ENCODE peak calls at places on chromosomes 16 and 17, in eight cellular contexts. One of them, this sample, is unnamed.

GRCh38 chr16:22675745-22676540 is 138.0 kb upstream of the HS3ST2 start:
- DNase-seq in NCI-H446 treated with DMSO at 0.1 percent for 48 hours: no peak
- DNase-seq in activated CD4-positive, CD25-positive, alpha-beta regulatory T cell: no peak
- DNase-seq in SK-N-SH: no peak
- DNase-seq in activated CD8-positive, alpha-beta memory T cell treated with anti-CD3 and anti-CD28 coated beads for 48 hours: no peak
- DNase-seq in fibroblast of villous mesenchyme: no peak
- DNase-seq in neural crest cell: no peak
- DNase-seq in NCI-H1092: no peak
- DNase-seq in this sample: no peak

GRCh38 chr17:78674595-78675315 is 97.6 kb upstream of the DNAH17 start:
- DNase-seq in activated CD4-positive, CD25-positive, alpha-beta regulatory T cell: no peak
- DNase-seq in fibroblast of villous mesenchyme: no peak
- DNase-seq in NCI-H1092: peak
- DNase-seq in SK-N-SH: peak
- DNase-seq in NCI-H446 treated with DMSO at 0.1 percent for 48 hours: no peak
- DNase-seq in activated CD8-positive, alpha-beta memory T cell treated with anti-CD3 and anti-CD28 coated beads for 48 hours: no peak
- DNase-seq in neural crest cell: no peak
- DNase-seq in this sample: no peak

GRCh38 chr16:76459111-76459510 is 181.9 kb downstream of the CNTNAP4 start:
- DNase-seq in fibroblast of villous mesenchyme: no peak
- DNase-seq in NCI-H446 treated with DMSO at 0.1 percent for 48 hours: no peak
- DNase-seq in NCI-H1092: no peak
- DNase-seq in neural crest cell: no peak
- DNase-seq in activated CD8-positive, alpha-beta memory T cell treated with anti-CD3 and anti-CD28 coated beads for 48 hours: no peak
- DNase-seq in activated CD4-positive, CD25-positive, alpha-beta regulatory T cell: no peak
- DNase-seq in SK-N-SH: no peak
- DNase-seq in this sample: no peak

GRCh38 chr16:14331020-14331419 is 259.9 kb downstream of the MRTFB start:
- DNase-seq in NCI-H1092: no peak
- DNase-seq in neural crest cell: no peak
- DNase-seq in NCI-H446 treated with DMSO at 0.1 percent for 48 hours: no peak
- DNase-seq in activated CD8-positive, alpha-beta memory T cell treated with anti-CD3 and anti-CD28 coated beads for 48 hours: no peak
- DNase-seq in SK-N-SH: no peak
- DNase-seq in activated CD4-positive, CD25-positive, alpha-beta regulatory T cell: no peak
- DNase-seq in fibroblast of villous mesenchyme: no peak
- DNase-seq in this sample: no peak

GRCh38 chr16:67537636-67538591 is 9.3 kb downstream of the RIPOR1 start:
- DNase-seq in activated CD8-positive, alpha-beta memory T cell treated with anti-CD3 and anti-CD28 coated beads for 48 hours: no peak
- DNase-seq in activated CD4-positive, CD25-positive, alpha-beta regulatory T cell: peak
- DNase-seq in NCI-H446 treated with DMSO at 0.1 percent for 48 hours: no peak
- DNase-seq in neural crest cell: peak
- DNase-seq in SK-N-SH: peak
- DNase-seq in NCI-H1092: no peak
- DNase-seq in fibroblast of villous mesenchyme: peak
- DNase-seq in this sample: peak

GRCh38 chr16:30166202-30166902 is 17.1 kb upstream of the CORO1A start:
- DNase-seq in NCI-H446 treated with DMSO at 0.1 percent for 48 hours: no peak
- DNase-seq in SK-N-SH: no peak
- DNase-seq in fibroblast of villous mesenchyme: no peak
- DNase-seq in activated CD4-positive, CD25-positive, alpha-beta regulatory T cell: no peak
- DNase-seq in neural crest cell: no peak
- DNase-seq in NCI-H1092: no peak
- DNase-seq in activated CD8-positive, alpha-beta memory T cell treated with anti-CD3 and anti-CD28 coated beads for 48 hours: no peak
- DNase-seq in this sample: no peak

GRCh38 chr16:63816304-63816703 is 1305.6 kb downstream of the CDH11 start:
- DNase-seq in fibroblast of villous mesenchyme: no peak
- DNase-seq in NCI-H446 treated with DMSO at 0.1 percent for 48 hours: no peak
- DNase-seq in neural crest cell: no peak
- DNase-seq in NCI-H1092: no peak
- DNase-seq in SK-N-SH: no peak
- DNase-seq in activated CD8-positive, alpha-beta memory T cell treated with anti-CD3 and anti-CD28 coated beads for 48 hours: no peak
- DNase-seq in activated CD4-positive, CD25-positive, alpha-beta regulatory T cell: no peak
- DNase-seq in this sample: no peak

GRCh38 chr16:12798846-12799245 is 4.8 kb downstream of the CPPED1 start:
- DNase-seq in NCI-H1092: no peak
- DNase-seq in activated CD8-positive, alpha-beta memory T cell treated with anti-CD3 and anti-CD28 coated beads for 48 hours: no peak
- DNase-seq in activated CD4-positive, CD25-positive, alpha-beta regulatory T cell: no peak
- DNase-seq in NCI-H446 treated with DMSO at 0.1 percent for 48 hours: no peak
- DNase-seq in fibroblast of villous mesenchyme: no peak
- DNase-seq in neural crest cell: no peak
- DNase-seq in SK-N-SH: no peak
- DNase-seq in this sample: no peak

GRCh38 chr16:79393121-79393520 is 207.4 kb downstream of the MAF start:
- DNase-seq in neural crest cell: no peak
- DNase-seq in NCI-H446 treated with DMSO at 0.1 percent for 48 hours: no peak
- DNase-seq in SK-N-SH: no peak
- DNase-seq in activated CD4-positive, CD25-positive, alpha-beta regulatory T cell: no peak
- DNase-seq in fibroblast of villous mesenchyme: no peak
- DNase-seq in activated CD8-positive, alpha-beta memory T cell treated with anti-CD3 and anti-CD28 coated beads for 48 hours: no peak
- DNase-seq in NCI-H1092: no peak
- DNase-seq in this sample: no peak

GRCh38 chr16:46839986-46840443 is 9.0 kb upstream of the C16orf87 start:
- DNase-seq in SK-N-SH: no peak
- DNase-seq in fibroblast of villous mesenchyme: no peak
- DNase-seq in NCI-H1092: no peak
- DNase-seq in neural crest cell: no peak
- DNase-seq in NCI-H446 treated with DMSO at 0.1 percent for 48 hours: no peak
- DNase-seq in activated CD4-positive, CD25-positive, alpha-beta regulatory T cell: no peak
- DNase-seq in activated CD8-positive, alpha-beta memory T cell treated with anti-CD3 and anti-CD28 coated beads for 48 hours: no peak
- DNase-seq in this sample: no peak

GRCh38 chr16:70697601-70698170 is 11.8 kb upstream of the MTSS2 start:
- DNase-seq in NCI-H1092: no peak
- DNase-seq in SK-N-SH: no peak
- DNase-seq in activated CD8-positive, alpha-beta memory T cell treated with anti-CD3 and anti-CD28 coated beads for 48 hours: no peak
- DNase-seq in fibroblast of villous mesenchyme: no peak
- DNase-seq in activated CD4-positive, CD25-positive, alpha-beta regulatory T cell: no peak
- DNase-seq in neural crest cell: no peak
- DNase-seq in NCI-H446 treated with DMSO at 0.1 percent for 48 hours: no peak
- DNase-seq in this sample: no peak

GRCh38 chr16:71557299-71557698 is 19.6 kb downstream of the TAT start:
- DNase-seq in activated CD4-positive, CD25-positive, alpha-beta regulatory T cell: no peak
- DNase-seq in neural crest cell: no peak
- DNase-seq in NCI-H446 treated with DMSO at 0.1 percent for 48 hours: no peak
- DNase-seq in NCI-H1092: no peak
- DNase-seq in fibroblast of villous mesenchyme: no peak
- DNase-seq in activated CD8-positive, alpha-beta memory T cell treated with anti-CD3 and anti-CD28 coated beads for 48 hours: no peak
- DNase-seq in SK-N-SH: no peak
- DNase-seq in this sample: no peak

GRCh38 chr17:74379495-74380085 is 12.3 kb downstream of the GPR142 start:
- DNase-seq in activated CD4-positive, CD25-positive, alpha-beta regulatory T cell: peak
- DNase-seq in NCI-H1092: peak
- DNase-seq in fibroblast of villous mesenchyme: peak
- DNase-seq in activated CD8-positive, alpha-beta memory T cell treated with anti-CD3 and anti-CD28 coated beads for 48 hours: peak
- DNase-seq in neural crest cell: peak
- DNase-seq in SK-N-SH: peak
- DNase-seq in NCI-H446 treated with DMSO at 0.1 percent for 48 hours: peak
- DNase-seq in this sample: peak

GRCh38 chr17:78769200-78769773 is 12.8 kb downstream of the CYTH1 start:
- DNase-seq in NCI-H446 treated with DMSO at 0.1 percent for 48 hours: no peak
- DNase-seq in fibroblast of villous mesenchyme: no peak
- DNase-seq in activated CD4-positive, CD25-positive, alpha-beta regulatory T cell: no peak
- DNase-seq in activated CD8-positive, alpha-beta memory T cell treated with anti-CD3 and anti-CD28 coated beads for 48 hours: no peak
- DNase-seq in SK-N-SH: no peak
- DNase-seq in neural crest cell: no peak
- DNase-seq in NCI-H1092: no peak
- DNase-seq in this sample: no peak

GRCh38 chr16:46996391-46996790 is 22.9 kb upstream of the DNAJA2 start:
- DNase-seq in fibroblast of villous mesenchyme: peak
- DNase-seq in activated CD4-positive, CD25-positive, alpha-beta regulatory T cell: no peak
- DNase-seq in NCI-H446 treated with DMSO at 0.1 percent for 48 hours: no peak
- DNase-seq in SK-N-SH: no peak
- DNase-seq in NCI-H1092: no peak
- DNase-seq in activated CD8-positive, alpha-beta memory T cell treated with anti-CD3 and anti-CD28 coated beads for 48 hours: no peak
- DNase-seq in neural crest cell: no peak
- DNase-seq in this sample: no peak

GRCh38 chr17:5500804-5501391 is 14.5 kb downstream of the MIS12 start:
- DNase-seq in NCI-H446 treated with DMSO at 0.1 percent for 48 hours: peak
- DNase-seq in SK-N-SH: peak
- DNase-seq in neural crest cell: peak
- DNase-seq in activated CD4-positive, CD25-positive, alpha-beta regulatory T cell: peak
- DNase-seq in fibroblast of villous mesenchyme: peak
- DNase-seq in activated CD8-positive, alpha-beta memory T cell treated with anti-CD3 and anti-CD28 coated beads for 48 hours: peak
- DNase-seq in NCI-H1092: peak
- DNase-seq in this sample: peak

GRCh38 chr17:29838961-29839360 is 91.1 kb downstream of the SSH2 start:
- DNase-seq in activated CD4-positive, CD25-positive, alpha-beta regulatory T cell: no peak
- DNase-seq in activated CD8-positive, alpha-beta memory T cell treated with anti-CD3 and anti-CD28 coated beads for 48 hours: no peak
- DNase-seq in SK-N-SH: peak
- DNase-seq in NCI-H446 treated with DMSO at 0.1 percent for 48 hours: no peak
- DNase-seq in neural crest cell: peak
- DNase-seq in fibroblast of villous mesenchyme: no peak
- DNase-seq in NCI-H1092: no peak
- DNase-seq in this sample: peak

GRCh38 chr16:53084141-53084541 is 29.4 kb downstream of the CHD9 start:
- DNase-seq in NCI-H446 treated with DMSO at 0.1 percent for 48 hours: no peak
- DNase-seq in neural crest cell: no peak
- DNase-seq in activated CD8-positive, alpha-beta memory T cell treated with anti-CD3 and anti-CD28 coated beads for 48 hours: no peak
- DNase-seq in SK-N-SH: no peak
- DNase-seq in activated CD4-positive, CD25-positive, alpha-beta regulatory T cell: no peak
- DNase-seq in fibroblast of villous mesenchyme: no peak
- DNase-seq in NCI-H1092: no peak
- DNase-seq in this sample: no peak

GRCh38 chr17:11871773-11872172 is 125.5 kb downstream of the ZNF18 start:
- DNase-seq in NCI-H446 treated with DMSO at 0.1 percent for 48 hours: no peak
- DNase-seq in fibroblast of villous mesenchyme: no peak
- DNase-seq in NCI-H1092: no peak
- DNase-seq in activated CD4-positive, CD25-positive, alpha-beta regulatory T cell: no peak
- DNase-seq in SK-N-SH: peak
- DNase-seq in activated CD8-positive, alpha-beta memory T cell treated with anti-CD3 and anti-CD28 coated beads for 48 hours: no peak
- DNase-seq in neural crest cell: no peak
- DNase-seq in this sample: no peak

GRCh38 chr17:79220715-79221291 is 146.2 kb downstream of the ENGASE start:
- DNase-seq in NCI-H1092: no peak
- DNase-seq in activated CD8-positive, alpha-beta memory T cell treated with anti-CD3 and anti-CD28 coated beads for 48 hours: no peak
- DNase-seq in neural crest cell: peak
- DNase-seq in NCI-H446 treated with DMSO at 0.1 percent for 48 hours: no peak
- DNase-seq in activated CD4-positive, CD25-positive, alpha-beta regulatory T cell: no peak
- DNase-seq in SK-N-SH: no peak
- DNase-seq in fibroblast of villous mesenchyme: no peak
- DNase-seq in this sample: no peak

GRCh38 chr17:77638229-77638628 is 320.3 kb upstream of the TNRC6C start:
- DNase-seq in SK-N-SH: peak
- DNase-seq in activated CD4-positive, CD25-positive, alpha-beta regulatory T cell: no peak
- DNase-seq in NCI-H1092: no peak
- DNase-seq in fibroblast of villous mesenchyme: no peak
- DNase-seq in activated CD8-positive, alpha-beta memory T cell treated with anti-CD3 and anti-CD28 coated beads for 48 hours: no peak
- DNase-seq in NCI-H446 treated with DMSO at 0.1 percent for 48 hours: no peak
- DNase-seq in neural crest cell: no peak
- DNase-seq in this sample: no peak

GRCh38 chr17:69141802-69142472 is at the start of gene ABCA6:
- DNase-seq in SK-N-SH: no peak
- DNase-seq in activated CD8-positive, alpha-beta memory T cell treated with anti-CD3 and anti-CD28 coated beads for 48 hours: no peak
- DNase-seq in NCI-H1092: no peak
- DNase-seq in neural crest cell: no peak
- DNase-seq in fibroblast of villous mesenchyme: peak
- DNase-seq in activated CD4-positive, CD25-positive, alpha-beta regulatory T cell: no peak
- DNase-seq in NCI-H446 treated with DMSO at 0.1 percent for 48 hours: no peak
- DNase-seq in this sample: no peak

GRCh38 chr16:50195276-50195675 is 42.2 kb downstream of the TENT4B start:
- DNase-seq in NCI-H1092: no peak
- DNase-seq in fibroblast of villous mesenchyme: peak
- DNase-seq in activated CD4-positive, CD25-positive, alpha-beta regulatory T cell: no peak
- DNase-seq in neural crest cell: no peak
- DNase-seq in activated CD8-positive, alpha-beta memory T cell treated with anti-CD3 and anti-CD28 coated beads for 48 hours: no peak
- DNase-seq in NCI-H446 treated with DMSO at 0.1 percent for 48 hours: no peak
- DNase-seq in SK-N-SH: no peak
- DNase-seq in this sample: no peak

GRCh38 chr16:28549301-28549899 is 4.3 kb upstream of the SGF29 start:
- DNase-seq in activated CD4-positive, CD25-positive, alpha-beta regulatory T cell: no peak
- DNase-seq in neural crest cell: no peak
- DNase-seq in SK-N-SH: peak
- DNase-seq in fibroblast of villous mesenchyme: peak
- DNase-seq in NCI-H1092: no peak
- DNase-seq in activated CD8-positive, alpha-beta memory T cell treated with anti-CD3 and anti-CD28 coated beads for 48 hours: no peak
- DNase-seq in NCI-H446 treated with DMSO at 0.1 percent for 48 hours: no peak
- DNase-seq in this sample: no peak

GRCh38 chr17:36183001-36183810 is 6.8 kb upstream of the TBC1D3B start:
- DNase-seq in activated CD4-positive, CD25-positive, alpha-beta regulatory T cell: no peak
- DNase-seq in SK-N-SH: peak
- DNase-seq in NCI-H1092: no peak
- DNase-seq in activated CD8-positive, alpha-beta memory T cell treated with anti-CD3 and anti-CD28 coated beads for 48 hours: no peak
- DNase-seq in neural crest cell: peak
- DNase-seq in fibroblast of villous mesenchyme: peak
- DNase-seq in NCI-H446 treated with DMSO at 0.1 percent for 48 hours: no peak
- DNase-seq in this sample: peak

GRCh38 chr17:74842599-74843351 is 16.9 kb downstream of the GRIN2C start:
- DNase-seq in NCI-H1092: peak
- DNase-seq in activated CD8-positive, alpha-beta memory T cell treated with anti-CD3 and anti-CD28 coated beads for 48 hours: no peak
- DNase-seq in SK-N-SH: peak
- DNase-seq in neural crest cell: peak
- DNase-seq in fibroblast of villous mesenchyme: peak
- DNase-seq in activated CD4-positive, CD25-positive, alpha-beta regulatory T cell: no peak
- DNase-seq in NCI-H446 treated with DMSO at 0.1 percent for 48 hours: peak
- DNase-seq in this sample: peak

GRCh38 chr17:72287586-72287985 is 166.8 kb downstream of the SOX9 start:
- DNase-seq in NCI-H446 treated with DMSO at 0.1 percent for 48 hours: peak
- DNase-seq in NCI-H1092: peak
- DNase-seq in neural crest cell: no peak
- DNase-seq in fibroblast of villous mesenchyme: no peak
- DNase-seq in SK-N-SH: no peak
- DNase-seq in activated CD8-positive, alpha-beta memory T cell treated with anti-CD3 and anti-CD28 coated beads for 48 hours: no peak
- DNase-seq in activated CD4-positive, CD25-positive, alpha-beta regulatory T cell: no peak
- DNase-seq in this sample: no peak

GRCh38 chr17:42309142-42309541 is 20.8 kb downstream of the STAT5A start:
- DNase-seq in NCI-H446 treated with DMSO at 0.1 percent for 48 hours: no peak
- DNase-seq in activated CD8-positive, alpha-beta memory T cell treated with anti-CD3 and anti-CD28 coated beads for 48 hours: no peak
- DNase-seq in NCI-H1092: no peak
- DNase-seq in SK-N-SH: no peak
- DNase-seq in fibroblast of villous mesenchyme: no peak
- DNase-seq in activated CD4-positive, CD25-positive, alpha-beta regulatory T cell: no peak
- DNase-seq in neural crest cell: no peak
- DNase-seq in this sample: no peak

GRCh38 chr17:21394265-21394664 is 18.1 kb downstream of the KCNJ12 start:
- DNase-seq in NCI-H1092: no peak
- DNase-seq in SK-N-SH: no peak
- DNase-seq in NCI-H446 treated with DMSO at 0.1 percent for 48 hours: no peak
- DNase-seq in fibroblast of villous mesenchyme: no peak
- DNase-seq in activated CD4-positive, CD25-positive, alpha-beta regulatory T cell: no peak
- DNase-seq in neural crest cell: no peak
- DNase-seq in activated CD8-positive, alpha-beta memory T cell treated with anti-CD3 and anti-CD28 coated beads for 48 hours: no peak
- DNase-seq in this sample: no peak

GRCh38 chr17:50346313-50347086 is 574 bp downstream of the XYLT2 start:
- DNase-seq in SK-N-SH: peak
- DNase-seq in activated CD8-positive, alpha-beta memory T cell treated with anti-CD3 and anti-CD28 coated beads for 48 hours: no peak
- DNase-seq in NCI-H1092: no peak
- DNase-seq in fibroblast of villous mesenchyme: peak
- DNase-seq in neural crest cell: peak
- DNase-seq in NCI-H446 treated with DMSO at 0.1 percent for 48 hours: no peak
- DNase-seq in activated CD4-positive, CD25-positive, alpha-beta regulatory T cell: peak
- DNase-seq in this sample: peak

GRCh38 chr17:56624947-56625346 is 31.4 kb downstream of the NOG start:
- DNase-seq in SK-N-SH: no peak
- DNase-seq in activated CD4-positive, CD25-positive, alpha-beta regulatory T cell: no peak
- DNase-seq in activated CD8-positive, alpha-beta memory T cell treated with anti-CD3 and anti-CD28 coated beads for 48 hours: no peak
- DNase-seq in fibroblast of villous mesenchyme: no peak
- DNase-seq in NCI-H1092: no peak
- DNase-seq in neural crest cell: no peak
- DNase-seq in NCI-H446 treated with DMSO at 0.1 percent for 48 hours: no peak
- DNase-seq in this sample: no peak

GRCh38 chr17:21149626-21150025 is 22.9 kb downstream of the DHRS7B start:
- DNase-seq in NCI-H446 treated with DMSO at 0.1 percent for 48 hours: no peak
- DNase-seq in NCI-H1092: no peak
- DNase-seq in neural crest cell: no peak
- DNase-seq in activated CD4-positive, CD25-positive, alpha-beta regulatory T cell: no peak
- DNase-seq in fibroblast of villous mesenchyme: no peak
- DNase-seq in SK-N-SH: no peak
- DNase-seq in activated CD8-positive, alpha-beta memory T cell treated with anti-CD3 and anti-CD28 coated beads for 48 hours: no peak
- DNase-seq in this sample: no peak

GRCh38 chr16:15748654-15749053 is 98.6 kb downstream of the NDE1 start:
- DNase-seq in SK-N-SH: no peak
- DNase-seq in fibroblast of villous mesenchyme: no peak
- DNase-seq in neural crest cell: no peak
- DNase-seq in NCI-H446 treated with DMSO at 0.1 percent for 48 hours: no peak
- DNase-seq in activated CD4-positive, CD25-positive, alpha-beta regulatory T cell: no peak
- DNase-seq in activated CD8-positive, alpha-beta memory T cell treated with anti-CD3 and anti-CD28 coated beads for 48 hours: no peak
- DNase-seq in NCI-H1092: no peak
- DNase-seq in this sample: no peak

GRCh38 chr17:48460055-48460454 is 30.0 kb upstream of the SKAP1 start:
- DNase-seq in NCI-H1092: no peak
- DNase-seq in neural crest cell: no peak
- DNase-seq in fibroblast of villous mesenchyme: no peak
- DNase-seq in activated CD4-positive, CD25-positive, alpha-beta regulatory T cell: no peak
- DNase-seq in NCI-H446 treated with DMSO at 0.1 percent for 48 hours: no peak
- DNase-seq in SK-N-SH: no peak
- DNase-seq in activated CD8-positive, alpha-beta memory T cell treated with anti-CD3 and anti-CD28 coated beads for 48 hours: no peak
- DNase-seq in this sample: no peak